ENCODE peak calls at places on chromosomes 1 and 21, in nine cellular contexts. One of them, this sample, is unnamed.

GRCh38 chr21:31580866-31581276 is 78.6 kb upstream of the SOD1 start:
- DNase-seq in ureter: peak
- DNase-seq in naive thymus-derived CD8-positive, alpha-beta T cell: peak
- DNase-seq in T-helper 17 cell: peak
- DNase-seq in NCI-H2029: peak
- DNase-seq in C1 segment of cervical spinal cord: peak
- DNase-seq in NCI-H345: peak
- DNase-seq in Daoy: peak
- DNase-seq in Calu3: peak
- DNase-seq in this sample: peak

GRCh38 chr21:36854391-36854790 is 112.1 kb downstream of the HLCS start:
- DNase-seq in T-helper 17 cell: no peak
- DNase-seq in naive thymus-derived CD8-positive, alpha-beta T cell: peak
- DNase-seq in C1 segment of cervical spinal cord: peak
- DNase-seq in Calu3: peak
- DNase-seq in ureter: no peak
- DNase-seq in NCI-H2029: peak
- DNase-seq in NCI-H345: peak
- DNase-seq in Daoy: peak
- DNase-seq in this sample: no peak

GRCh38 chr1:237863234-237863633 is 27.5 kb downstream of the ZP4 start:
- DNase-seq in NCI-H2029: no peak
- DNase-seq in Daoy: no peak
- DNase-seq in Calu3: no peak
- DNase-seq in T-helper 17 cell: no peak
- DNase-seq in ureter: no peak
- DNase-seq in NCI-H345: no peak
- DNase-seq in naive thymus-derived CD8-positive, alpha-beta T cell: no peak
- DNase-seq in C1 segment of cervical spinal cord: no peak
- DNase-seq in this sample: no peak

GRCh38 chr1:26582836-26583460 is 53.4 kb downstream of the RPS6KA1 start:
- DNase-seq in Calu3: no peak
- DNase-seq in Daoy: peak
- DNase-seq in ureter: no peak
- DNase-seq in C1 segment of cervical spinal cord: no peak
- DNase-seq in NCI-H345: no peak
- DNase-seq in NCI-H2029: no peak
- DNase-seq in T-helper 17 cell: no peak
- DNase-seq in naive thymus-derived CD8-positive, alpha-beta T cell: no peak
- DNase-seq in this sample: no peak

GRCh38 chr1:36183309-36183856 is 27.4 kb downstream of the MAP7D1 start:
- DNase-seq in ureter: no peak
- DNase-seq in NCI-H345: no peak
- DNase-seq in Daoy: no peak
- DNase-seq in NCI-H2029: no peak
- DNase-seq in T-helper 17 cell: no peak
- DNase-seq in naive thymus-derived CD8-positive, alpha-beta T cell: no peak
- DNase-seq in C1 segment of cervical spinal cord: no peak
- DNase-seq in Calu3: no peak
- DNase-seq in this sample: no peak

GRCh38 chr1:102105931-102106550 is 109.3 kb upstream of the OLFM3 start:
- DNase-seq in naive thymus-derived CD8-positive, alpha-beta T cell: no peak
- DNase-seq in T-helper 17 cell: no peak
- DNase-seq in Calu3: no peak
- DNase-seq in C1 segment of cervical spinal cord: no peak
- DNase-seq in NCI-H2029: no peak
- DNase-seq in Daoy: no peak
- DNase-seq in ureter: no peak
- DNase-seq in NCI-H345: no peak
- DNase-seq in this sample: no peak

GRCh38 chr1:228358764-228359612 is 47.6 kb downstream of the TRIM11 start:
- DNase-seq in T-helper 17 cell: no peak
- DNase-seq in naive thymus-derived CD8-positive, alpha-beta T cell: no peak
- DNase-seq in NCI-H2029: no peak
- DNase-seq in NCI-H345: no peak
- DNase-seq in Calu3: no peak
- DNase-seq in ureter: no peak
- DNase-seq in C1 segment of cervical spinal cord: no peak
- DNase-seq in Daoy: no peak
- DNase-seq in this sample: no peak

GRCh38 chr1:87642581-87643129 is 314.0 kb downstream of the LMO4 start:
- DNase-seq in NCI-H345: no peak
- DNase-seq in Daoy: peak
- DNase-seq in NCI-H2029: no peak
- DNase-seq in T-helper 17 cell: no peak
- DNase-seq in ureter: no peak
- DNase-seq in C1 segment of cervical spinal cord: no peak
- DNase-seq in naive thymus-derived CD8-positive, alpha-beta T cell: no peak
- DNase-seq in Calu3: no peak
- DNase-seq in this sample: no peak

GRCh38 chr1:231808990-231809389 is 182.4 kb downstream of the DISC1 start:
- DNase-seq in C1 segment of cervical spinal cord: no peak
- DNase-seq in NCI-H345: no peak
- DNase-seq in ureter: no peak
- DNase-seq in Daoy: peak
- DNase-seq in naive thymus-derived CD8-positive, alpha-beta T cell: no peak
- DNase-seq in Calu3: no peak
- DNase-seq in T-helper 17 cell: no peak
- DNase-seq in NCI-H2029: no peak
- DNase-seq in this sample: no peak

GRCh38 chr1:37244083-37244480 is 209.8 kb upstream of the GRIK3 start:
- DNase-seq in NCI-H345: no peak
- DNase-seq in naive thymus-derived CD8-positive, alpha-beta T cell: no peak
- DNase-seq in NCI-H2029: no peak
- DNase-seq in C1 segment of cervical spinal cord: no peak
- DNase-seq in T-helper 17 cell: no peak
- DNase-seq in Calu3: no peak
- DNase-seq in ureter: no peak
- DNase-seq in Daoy: no peak
- DNase-seq in this sample: no peak

GRCh38 chr1:155012052-155012546 is 9.5 kb downstream of the ZBTB7B start:
- DNase-seq in NCI-H2029: no peak
- DNase-seq in NCI-H345: peak
- DNase-seq in Calu3: no peak
- DNase-seq in Daoy: peak
- DNase-seq in C1 segment of cervical spinal cord: peak
- DNase-seq in naive thymus-derived CD8-positive, alpha-beta T cell: no peak
- DNase-seq in T-helper 17 cell: no peak
- DNase-seq in ureter: peak
- DNase-seq in this sample: no peak

GRCh38 chr1:226821719-226822085 is 48.7 kb upstream of the PSEN2 start:
- DNase-seq in T-helper 17 cell: no peak
- DNase-seq in Calu3: no peak
- DNase-seq in C1 segment of cervical spinal cord: no peak
- DNase-seq in naive thymus-derived CD8-positive, alpha-beta T cell: no peak
- DNase-seq in NCI-H2029: no peak
- DNase-seq in NCI-H345: no peak
- DNase-seq in Daoy: no peak
- DNase-seq in ureter: no peak
- DNase-seq in this sample: no peak

GRCh38 chr1:240790851-240791250 is 178.9 kb upstream of the GREM2 start:
- DNase-seq in T-helper 17 cell: no peak
- DNase-seq in C1 segment of cervical spinal cord: no peak
- DNase-seq in Calu3: no peak
- DNase-seq in ureter: no peak
- DNase-seq in naive thymus-derived CD8-positive, alpha-beta T cell: no peak
- DNase-seq in Daoy: no peak
- DNase-seq in NCI-H2029: no peak
- DNase-seq in NCI-H345: no peak
- DNase-seq in this sample: no peak

GRCh38 chr1:238690415-238690814 is 696.0 kb upstream of the CHRM3 start:
- DNase-seq in NCI-H2029: no peak
- DNase-seq in Daoy: no peak
- DNase-seq in NCI-H345: no peak
- DNase-seq in C1 segment of cervical spinal cord: no peak
- DNase-seq in T-helper 17 cell: no peak
- DNase-seq in Calu3: no peak
- DNase-seq in naive thymus-derived CD8-positive, alpha-beta T cell: no peak
- DNase-seq in ureter: no peak
- DNase-seq in this sample: no peak

GRCh38 chr1:156090138-156090821 is 8.0 kb upstream of the MEX3A start:
- DNase-seq in NCI-H345: no peak
- DNase-seq in C1 segment of cervical spinal cord: no peak
- DNase-seq in naive thymus-derived CD8-positive, alpha-beta T cell: no peak
- DNase-seq in NCI-H2029: no peak
- DNase-seq in Calu3: no peak
- DNase-seq in T-helper 17 cell: no peak
- DNase-seq in ureter: no peak
- DNase-seq in Daoy: no peak
- DNase-seq in this sample: no peak

GRCh38 chr1:59411147-59411546 is 114.3 kb downstream of the FGGY start:
- DNase-seq in NCI-H2029: no peak
- DNase-seq in T-helper 17 cell: no peak
- DNase-seq in C1 segment of cervical spinal cord: peak
- DNase-seq in naive thymus-derived CD8-positive, alpha-beta T cell: no peak
- DNase-seq in NCI-H345: no peak
- DNase-seq in Daoy: no peak
- DNase-seq in Calu3: no peak
- DNase-seq in ureter: no peak
- DNase-seq in this sample: no peak

GRCh38 chr1:167447521-167448136 is 70.7 kb downstream of the CD247 start:
- DNase-seq in naive thymus-derived CD8-positive, alpha-beta T cell: peak
- DNase-seq in NCI-H345: no peak
- DNase-seq in Calu3: peak
- DNase-seq in Daoy: peak
- DNase-seq in ureter: peak
- DNase-seq in NCI-H2029: no peak
- DNase-seq in C1 segment of cervical spinal cord: no peak
- DNase-seq in T-helper 17 cell: peak
- DNase-seq in this sample: no peak

GRCh38 chr21:36566606-36567005 is 86.7 kb upstream of the CLDN14 start:
- DNase-seq in naive thymus-derived CD8-positive, alpha-beta T cell: no peak
- DNase-seq in ureter: no peak
- DNase-seq in C1 segment of cervical spinal cord: no peak
- DNase-seq in Daoy: no peak
- DNase-seq in NCI-H2029: no peak
- DNase-seq in NCI-H345: no peak
- DNase-seq in T-helper 17 cell: no peak
- DNase-seq in Calu3: no peak
- DNase-seq in this sample: no peak

GRCh38 chr1:204591473-204592090 is 75.4 kb downstream of the MDM4 start:
- DNase-seq in naive thymus-derived CD8-positive, alpha-beta T cell: no peak
- DNase-seq in Daoy: peak
- DNase-seq in ureter: no peak
- DNase-seq in NCI-H2029: no peak
- DNase-seq in NCI-H345: no peak
- DNase-seq in C1 segment of cervical spinal cord: no peak
- DNase-seq in Calu3: peak
- DNase-seq in T-helper 17 cell: no peak
- DNase-seq in this sample: no peak

GRCh38 chr1:226882631-226883409 is 12.4 kb downstream of the PSEN2 start:
- DNase-seq in naive thymus-derived CD8-positive, alpha-beta T cell: peak
- DNase-seq in NCI-H2029: no peak
- DNase-seq in NCI-H345: no peak
- DNase-seq in Daoy: no peak
- DNase-seq in C1 segment of cervical spinal cord: no peak
- DNase-seq in ureter: no peak
- DNase-seq in T-helper 17 cell: no peak
- DNase-seq in Calu3: no peak
- DNase-seq in this sample: no peak

GRCh38 chr1:11748294-11749202 is 12.6 kb downstream of the AGTRAP start:
- DNase-seq in C1 segment of cervical spinal cord: no peak
- DNase-seq in T-helper 17 cell: no peak
- DNase-seq in Daoy: no peak
- DNase-seq in Calu3: no peak
- DNase-seq in NCI-H2029: no peak
- DNase-seq in naive thymus-derived CD8-positive, alpha-beta T cell: no peak
- DNase-seq in ureter: no peak
- DNase-seq in NCI-H345: no peak
- DNase-seq in this sample: no peak

GRCh38 chr1:234270581-234271242 is 102.5 kb upstream of the COA6 start:
- DNase-seq in Daoy: no peak
- DNase-seq in NCI-H345: no peak
- DNase-seq in C1 segment of cervical spinal cord: no peak
- DNase-seq in ureter: no peak
- DNase-seq in naive thymus-derived CD8-positive, alpha-beta T cell: no peak
- DNase-seq in T-helper 17 cell: no peak
- DNase-seq in Calu3: no peak
- DNase-seq in NCI-H2029: no peak
- DNase-seq in this sample: no peak

GRCh38 chr1:59997479-59997878 is 70.9 kb upstream of the CYP2J2 start:
- DNase-seq in Calu3: no peak
- DNase-seq in C1 segment of cervical spinal cord: no peak
- DNase-seq in NCI-H2029: no peak
- DNase-seq in NCI-H345: no peak
- DNase-seq in ureter: no peak
- DNase-seq in naive thymus-derived CD8-positive, alpha-beta T cell: no peak
- DNase-seq in T-helper 17 cell: no peak
- DNase-seq in Daoy: no peak
- DNase-seq in this sample: no peak

GRCh38 chr1:13921190-13921589 is 221.2 kb downstream of the PRDM2 start:
- DNase-seq in Daoy: no peak
- DNase-seq in T-helper 17 cell: no peak
- DNase-seq in naive thymus-derived CD8-positive, alpha-beta T cell: no peak
- DNase-seq in Calu3: no peak
- DNase-seq in C1 segment of cervical spinal cord: no peak
- DNase-seq in NCI-H2029: no peak
- DNase-seq in ureter: no peak
- DNase-seq in NCI-H345: no peak
- DNase-seq in this sample: no peak

GRCh38 chr1:18160290-18160942 is 52.8 kb downstream of the IGSF21 start:
- DNase-seq in Calu3: no peak
- DNase-seq in C1 segment of cervical spinal cord: no peak
- DNase-seq in ureter: peak
- DNase-seq in Daoy: no peak
- DNase-seq in T-helper 17 cell: no peak
- DNase-seq in NCI-H345: no peak
- DNase-seq in NCI-H2029: no peak
- DNase-seq in naive thymus-derived CD8-positive, alpha-beta T cell: no peak
- DNase-seq in this sample: no peak

GRCh38 chr1:151520359-151520758 is 9.2 kb downstream of the CGN start:
- DNase-seq in ureter: no peak
- DNase-seq in Calu3: no peak
- DNase-seq in C1 segment of cervical spinal cord: no peak
- DNase-seq in NCI-H2029: no peak
- DNase-seq in T-helper 17 cell: no peak
- DNase-seq in Daoy: no peak
- DNase-seq in naive thymus-derived CD8-positive, alpha-beta T cell: no peak
- DNase-seq in NCI-H345: no peak
- DNase-seq in this sample: no peak

GRCh38 chr1:169696273-169697100 is 14.9 kb downstream of the SELL start:
- DNase-seq in NCI-H2029: no peak
- DNase-seq in C1 segment of cervical spinal cord: no peak
- DNase-seq in naive thymus-derived CD8-positive, alpha-beta T cell: no peak
- DNase-seq in Daoy: no peak
- DNase-seq in T-helper 17 cell: no peak
- DNase-seq in ureter: no peak
- DNase-seq in NCI-H345: no peak
- DNase-seq in Calu3: no peak
- DNase-seq in this sample: no peak

GRCh38 chr1:34747638-34747941 is 7.3 kb upstream of the GJB5 start:
- DNase-seq in C1 segment of cervical spinal cord: no peak
- DNase-seq in Calu3: no peak
- DNase-seq in Daoy: no peak
- DNase-seq in NCI-H345: no peak
- DNase-seq in ureter: no peak
- DNase-seq in NCI-H2029: no peak
- DNase-seq in T-helper 17 cell: no peak
- DNase-seq in naive thymus-derived CD8-positive, alpha-beta T cell: no peak
- DNase-seq in this sample: no peak

GRCh38 chr1:154454391-154455120 is 47.5 kb upstream of the TDRD10 start:
- DNase-seq in NCI-H345: no peak
- DNase-seq in NCI-H2029: no peak
- DNase-seq in C1 segment of cervical spinal cord: no peak
- DNase-seq in T-helper 17 cell: no peak
- DNase-seq in naive thymus-derived CD8-positive, alpha-beta T cell: no peak
- DNase-seq in Daoy: no peak
- DNase-seq in ureter: no peak
- DNase-seq in Calu3: no peak
- DNase-seq in this sample: no peak

GRCh38 chr1:18618546-18619466 is 11.8 kb upstream of the PAX7 start:
- DNase-seq in Daoy: peak
- DNase-seq in NCI-H345: no peak
- DNase-seq in ureter: no peak
- DNase-seq in NCI-H2029: no peak
- DNase-seq in Calu3: peak
- DNase-seq in naive thymus-derived CD8-positive, alpha-beta T cell: no peak
- DNase-seq in T-helper 17 cell: no peak
- DNase-seq in C1 segment of cervical spinal cord: no peak
- DNase-seq in this sample: no peak

GRCh38 chr1:228937851-228938247 is 202.6 kb downstream of the RHOU start:
- DNase-seq in Calu3: no peak
- DNase-seq in naive thymus-derived CD8-positive, alpha-beta T cell: peak
- DNase-seq in T-helper 17 cell: no peak
- DNase-seq in NCI-H2029: no peak
- DNase-seq in C1 segment of cervical spinal cord: no peak
- DNase-seq in Daoy: no peak
- DNase-seq in NCI-H345: no peak
- DNase-seq in ureter: no peak
- DNase-seq in this sample: no peak